ENCODE peak calls at places on chromosomes 2 and 18, in seven cellular contexts. O, D, Q, E, C, H and Z are unnamed samples.

GRCh38 chr2:96145028-96145939 is at the start of gene DUSP2:
- DNase-seq in O (peak), C (peak), Q (no peak), D (peak), E (peak), H (peak), Z (peak)

GRCh38 chr2:120736202-120736954 is 710 bp downstream of the GLI2 start:
- DNase-seq in H (peak), C (no peak), D (no peak), Q (peak), O (no peak), E (peak), Z (peak)

GRCh38 chr2:213934560-213934959 is 476.3 kb upstream of the VWC2L start:
- DNase-seq in E (peak), H (no peak), Q (no peak), D (no peak), C (no peak), O (no peak), Z (no peak)

GRCh38 chr2:162282765-162283425 is 35.6 kb downstream of the IFIH1 start:
- DNase-seq in H (no peak), Q (no peak), E (no peak), O (no peak), D (no peak), C (no peak), Z (no peak)

GRCh38 chr2:171287036-171287435 is 126.3 kb upstream of the TLK1 start:
- DNase-seq in D (no peak), O (no peak), H (no peak), E (no peak), Q (no peak), C (no peak), Z (no peak)

GRCh38 chr2:207951734-207952480 is 73.4 kb downstream of the PLEKHM3 start:
- DNase-seq in O (no peak), C (no peak), D (no peak), Q (no peak), E (no peak), H (no peak), Z (no peak)

GRCh38 chr2:3665886-3666612 is 8.0 kb downstream of the ALLC start:
- DNase-seq in O (no peak), Q (peak), D (no peak), C (no peak), E (no peak), H (no peak), Z (no peak)

GRCh38 chr18:37537868-37538525 is 27.6 kb downstream of the CELF4 start:
- DNase-seq in D (peak), H (peak), O (peak), C (peak), E (peak), Q (no peak), Z (peak)

GRCh38 chr2:145415151-145415550 is 895.2 kb upstream of the ZEB2 start:
- DNase-seq in H (no peak), O (no peak), E (no peak), Q (no peak), D (no peak), C (no peak), Z (no peak)

GRCh38 chr2:174025271-174026121 is 60.3 kb upstream of the SP3 start:
- DNase-seq in C (peak), D (no peak), O (no peak), H (peak), E (no peak), Q (no peak), Z (no peak)

GRCh38 chr18:55477537-55478300 is 110.3 kb downstream of the TCF4 start:
- DNase-seq in E (peak), Q (no peak), H (no peak), D (peak), C (no peak), O (no peak), Z (no peak)

GRCh38 chr2:10812362-10813084 is at the start of gene PDIA6:
- DNase-seq in O (peak), D (peak), H (peak), E (peak), C (peak), Q (no peak), Z (peak)

GRCh38 chr2:64863097-64863820 is 125.9 kb upstream of the SLC1A4 start:
- DNase-seq in C (no peak), D (no peak), E (no peak), Q (no peak), H (no peak), O (no peak), Z (no peak)

GRCh38 chr2:219446101-219446504 is 11.5 kb downstream of the SPEG start:
- DNase-seq in Q (no peak), H (no peak), D (no peak), C (peak), O (no peak), E (peak), Z (no peak)

GRCh38 chr18:11034816-11035215 is 114.6 kb downstream of the PIEZO2 start:
- DNase-seq in E (no peak), C (no peak), D (no peak), Q (no peak), O (no peak), H (no peak), Z (no peak)

GRCh38 chr2:10935366-10935918 is 23.7 kb downstream of the KCNF1 start:
- DNase-seq in E (no peak), D (no peak), H (no peak), C (no peak), O (no peak), Q (no peak), Z (peak)

GRCh38 chr18:3906072-3906471 is 456.1 kb downstream of the TGIF1 start:
- DNase-seq in E (no peak), H (no peak), Q (no peak), D (no peak), O (no peak), C (no peak), Z (no peak)

GRCh38 chr18:48772457-48772856 is 178.3 kb downstream of the SMAD7 start:
- DNase-seq in C (no peak), H (no peak), E (no peak), D (no peak), O (no peak), Q (no peak), Z (no peak)
- TF ChIP-seq POLR2A in C (no peak), H (no peak), E (no peak), D (no peak), O (no peak), Q (no peak), Z (no peak)

DNA sequence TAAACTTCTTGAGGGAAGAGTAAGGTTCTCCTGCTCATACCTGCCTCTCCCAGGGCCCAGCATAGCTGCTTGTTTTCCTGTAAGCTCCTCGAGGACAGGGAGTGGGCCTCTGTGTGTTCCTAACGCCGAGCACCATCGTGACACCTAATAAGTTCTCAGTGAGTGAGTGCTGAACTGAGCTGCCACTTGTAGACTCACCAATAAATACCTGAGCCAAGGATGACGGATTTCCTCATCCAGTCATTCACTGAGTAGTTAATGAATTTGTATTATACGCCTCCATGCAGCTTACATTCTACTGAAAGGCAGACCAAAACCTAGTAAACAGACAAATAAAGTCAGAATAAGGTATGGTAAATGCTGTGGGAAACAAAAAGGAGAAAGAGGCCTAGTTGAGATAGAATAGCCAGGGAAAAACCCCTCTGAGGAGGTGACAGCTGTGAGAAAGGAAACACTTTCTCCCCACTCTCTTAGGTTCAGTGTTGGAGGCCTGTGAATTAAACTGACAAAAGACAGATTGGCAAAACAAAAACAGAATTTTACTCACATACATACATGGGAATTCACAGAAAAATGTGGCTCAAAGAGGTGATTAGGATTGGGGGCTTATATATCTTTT is 138.6 kb downstream of the B3GNT2 start:
- DNase-seq in Q (no peak), C (no peak), H (no peak), O (no peak), D (no peak), E (no peak), Z (no peak)
- TF ChIP-seq POLR2AphosphoS5 in Q (no peak), C (no peak), H (no peak), O (no peak), D (no peak), E (no peak), Z (no peak)

GRCh38 chr2:175167076-175167791 is 769 bp downstream of the ATF2 start:
- DNase-seq in C (no peak), H (no peak), O (no peak), E (peak), Q (no peak), D (no peak), Z (no peak)
- TF ChIP-seq POLR2A in C (no peak), H (no peak), O (no peak), E (no peak), Q (no peak), D (no peak), Z (no peak)

GRCh38 chr2:217394510-217395351 is 534.9 kb upstream of the TNP1 start:
- DNase-seq in D (no peak), O (no peak), E (no peak), C (no peak), H (no peak), Q (no peak), Z (no peak)
- TF ChIP-seq POLR2AphosphoS5 in D (no peak), O (no peak), E (no peak), C (peak), H (no peak), Q (no peak), Z (no peak)

GRCh38 chr2:182868423-182868822 is 2.0 kb upstream of the FRZB start:
- DNase-seq in D (no peak), E (no peak), H (no peak), O (no peak), Q (no peak), C (no peak), Z (no peak)

GRCh38 chr2:182867411-182868048 is 1.1 kb upstream of the FRZB start:
- DNase-seq in C (no peak), D (no peak), H (no peak), E (no peak), O (no peak), Q (no peak), Z (no peak)

GRCh38 chr2:182866095-182866460 is 359 bp downstream of the FRZB start:
- DNase-seq in O (no peak), C (peak), Q (no peak), H (no peak), D (no peak), E (no peak), Z (no peak)

GRCh38 chr2:182868049-182868422 is 1.6 kb upstream of the FRZB start:
- DNase-seq in E (no peak), O (no peak), Q (no peak), C (no peak), H (no peak), D (no peak), Z (no peak)

DNA sequence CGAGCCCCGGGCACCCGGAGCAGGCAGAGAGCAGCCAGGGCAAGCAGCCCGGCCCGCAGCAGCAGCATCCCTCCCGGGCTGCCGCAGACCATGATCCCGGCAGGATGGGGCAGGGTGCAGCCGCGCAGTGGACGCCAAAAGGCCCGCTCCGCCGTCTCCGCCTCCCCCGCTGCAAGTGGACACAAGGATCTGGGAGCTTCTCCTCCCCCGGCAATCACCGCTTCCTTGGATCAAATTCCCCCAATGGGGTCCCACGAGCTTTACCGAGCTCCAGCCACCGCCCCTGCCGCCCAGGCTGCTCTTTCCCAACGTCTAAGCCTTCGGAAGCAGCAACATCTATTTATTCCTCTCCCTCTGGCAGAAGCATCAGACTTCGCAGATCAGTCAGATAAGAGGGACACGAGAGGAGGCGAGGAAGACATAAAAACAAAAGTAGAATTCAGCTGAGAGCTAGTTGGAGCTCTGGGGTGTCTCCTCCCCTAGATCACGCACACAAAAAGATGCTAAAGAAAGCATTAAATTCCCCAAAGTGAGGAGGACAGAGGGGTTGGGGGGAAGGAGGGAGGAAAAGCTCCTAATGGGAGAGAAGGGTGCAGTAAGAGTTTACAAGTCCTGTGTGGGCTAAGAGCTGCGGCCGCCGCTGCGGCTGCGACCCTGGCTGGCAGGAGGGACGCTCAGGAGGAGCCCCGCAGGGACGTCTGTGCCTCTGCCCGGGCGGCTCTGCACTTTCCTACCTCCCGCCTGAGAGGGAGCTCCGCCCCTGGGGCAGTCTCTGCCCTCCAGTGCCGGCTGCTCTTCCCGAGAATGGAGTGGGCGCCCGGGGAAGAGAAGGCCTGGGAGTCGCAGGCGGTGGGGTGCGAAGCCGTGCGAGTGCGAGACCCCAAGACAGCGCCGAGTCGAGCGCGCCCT is at the start of gene FRZB:
- DNase-seq in O (no peak), C (peak), Q (no peak), D (no peak), H (peak), E (peak), Z (peak)
- TF ChIP-seq POLR2A in O (no peak), C (no peak), Q (no peak), D (no peak), H (no peak), E (no peak), Z (no peak)

DNA sequence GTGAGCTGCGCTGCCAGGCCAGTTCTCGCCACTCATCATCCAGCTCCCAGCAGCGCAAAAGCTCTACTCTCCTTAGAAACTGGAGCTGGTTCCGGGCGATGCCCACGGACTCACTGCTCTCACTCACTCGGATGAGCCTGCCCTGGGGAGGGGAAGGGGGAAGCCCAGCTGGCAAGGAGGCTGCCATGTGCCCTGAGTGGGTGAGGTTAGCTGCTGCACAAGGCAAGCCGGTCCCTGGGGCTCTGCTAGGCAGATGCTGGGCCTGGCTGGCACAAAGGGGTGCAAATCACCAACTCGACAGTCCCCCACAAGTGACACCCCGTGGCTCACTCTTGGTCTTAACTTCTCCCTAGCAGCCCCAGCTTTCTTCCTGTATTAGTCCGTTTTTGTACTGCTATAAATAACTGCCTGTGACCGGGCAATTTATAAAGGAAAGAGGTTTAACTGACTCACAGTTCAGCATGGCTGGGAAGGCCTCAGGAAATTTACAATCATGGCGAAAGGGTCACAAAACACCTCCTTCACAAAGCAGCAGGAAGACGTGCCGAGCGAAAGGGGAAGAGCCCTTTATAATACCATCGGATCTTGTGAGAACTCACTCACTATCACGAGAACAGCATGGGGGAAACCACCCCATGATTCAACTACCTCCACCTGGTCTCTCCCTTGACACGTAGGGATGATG is 33.3 kb downstream of the ADCY3 start:
- DNase-seq in Q (peak), O (no peak), D (no peak), C (no peak), H (no peak), E (peak), Z (peak)
- TF ChIP-seq POLR2AphosphoS5 in Q (peak), O (no peak), D (no peak), C (no peak), H (no peak), E (no peak), Z (peak)